ENCODE peak calls at places on chromosomes 16 and 17, in five cellular contexts. K, M, H, E and L are unnamed samples.

GRCh38 chr17:20092973-20093626 is 83.9 kb downstream of the SPECC1 start:
- DNase-seq in E (no peak), K (no peak), H (no peak), M (no peak), L (no peak)

GRCh38 chr16:87344931-87345631 is 27.9 kb upstream of the C16orf95 start:
- DNase-seq in K (no peak), E (no peak), M (peak; percentile 34), H (no peak), L (peak; percentile 4)

GRCh38 chr16:70270176-70270575 is 18.4 kb upstream of the EXOSC6 start:
- DNase-seq in K (no peak), E (no peak), M (no peak), H (no peak), L (no peak)

GRCh38 chr16:50261707-50262235 is 4.6 kb upstream of the ADCY7 start:
- DNase-seq in K (no peak), H (no peak), E (no peak), M (peak; percentile 41), L (no peak)

GRCh38 chr17:80264048-80264792 is 3.6 kb downstream of the RNF213 start:
- DNase-seq in M (peak; percentile 37), K (no peak), H (no peak), E (no peak), L (no peak)

GRCh38 chr17:71535311-71535710 is 585.5 kb upstream of the SOX9 start:
- DNase-seq in H (peak; percentile 80), E (no peak), M (no peak), K (no peak), L (peak; percentile 35)

GRCh38 chr17:81336930-81337325 is 41.8 kb upstream of the SLC38A10 start:
- DNase-seq in H (no peak), E (no peak), K (no peak), M (no peak), L (no peak)

GRCh38 chr17:41013606-41014005 is 4.7 kb upstream of the KRTAP3-1 start:
- DNase-seq in E (peak; percentile 80), H (no peak), M (no peak), K (no peak), L (no peak)

GRCh38 chr16:23924138-23924537 is 88.4 kb downstream of the PRKCB start:
- DNase-seq in K (no peak), E (no peak), H (no peak), M (no peak), L (no peak)

GRCh38 chr16:73418746-73419145 is 370.8 kb upstream of the ZFHX3 start:
- DNase-seq in H (no peak), M (no peak), E (no peak), K (peak; percentile 2), L (no peak)

GRCh38 chr17:58637011-58637570 is 54.8 kb downstream of the TEX14 start:
- DNase-seq in H (no peak), K (no peak), E (no peak), M (no peak), L (no peak)

GRCh38 chr17:16419074-16419928 is 3.9 kb downstream of the TRPV2 start:
- DNase-seq in M (no peak), K (peak; percentile 80), H (peak; percentile 89), E (peak; percentile 80), L (peak; percentile 84)

GRCh38 chr17:15398736-15399331 is 57.4 kb upstream of the TEKT3 start:
- DNase-seq in E (no peak), H (peak; percentile 58), M (no peak), K (peak; percentile 26), L (peak; percentile 28)

GRCh38 chr17:13727441-13728171 is 125.9 kb upstream of the HS3ST3A1 start:
- DNase-seq in M (no peak), E (no peak), K (peak; percentile 75), H (peak; percentile 43), L (peak; percentile 90)

GRCh38 chr16:17325744-17326143 is 145.0 kb downstream of the XYLT1 start:
- DNase-seq in K (no peak), M (no peak), H (no peak), E (no peak), L (no peak)

GRCh38 chr17:27555364-27555763 is 75.6 kb upstream of the LGALS9 start:
- DNase-seq in K (no peak), M (no peak), E (no peak), H (no peak), L (no peak)

GRCh38 chr17:45244725-45245656 is 16.9 kb downstream of the SPATA32 start:
- DNase-seq in K (no peak), H (no peak), E (no peak), M (no peak), L (no peak)

GRCh38 chr17:71986886-71987285 is 133.9 kb upstream of the SOX9 start:
- DNase-seq in H (peak; percentile 56), K (no peak), E (no peak), M (no peak), L (peak; percentile 61)

GRCh38 chr16:17397499-17397891 is 73.3 kb downstream of the XYLT1 start:
- DNase-seq in M (peak; percentile 40), K (peak; percentile 66), E (peak; percentile 81), H (no peak), L (peak; percentile 2)

GRCh38 chr16:52251495-52251894 is 295.4 kb downstream of the TOX3 start:
- DNase-seq in M (no peak), K (peak; percentile 1), E (no peak), H (peak; percentile 61), L (peak; percentile 74)

GRCh38 chr16:69193860-69194259 is 6.9 kb downstream of the SNTB2 start:
- DNase-seq in M (no peak), K (no peak), E (no peak), H (no peak), L (no peak)

GRCh38 chr16:51267676-51268075 is 116.6 kb upstream of the SALL1 start:
- DNase-seq in K (no peak), M (no peak), E (no peak), H (no peak), L (no peak)

GRCh38 chr17:29930399-29931010 is 477 bp upstream of the SSH2 start:
- DNase-seq in K (no peak), M (no peak), E (no peak), H (peak; percentile 5), L (peak; percentile 16)

GRCh38 chr16:7367309-7367708 is 34.7 kb downstream of the RBFOX1 start:
- DNase-seq in M (no peak), K (no peak), E (no peak), H (no peak), L (no peak)

GRCh38 chr17:68812876-68813584 is 142.2 kb downstream of the ABCA8 start:
- DNase-seq in H (no peak), M (no peak), E (no peak), K (peak; percentile 35), L (no peak)

GRCh38 chr16:88087517-88087877 is 136.3 kb downstream of the BANP start:
- DNase-seq in M (no peak), K (no peak), H (no peak), E (no peak), L (no peak)

GRCh38 chr16:2170587-2171435 is 15.2 kb downstream of the TRAF7 start:
- DNase-seq in E (no peak), K (no peak), M (no peak), H (no peak), L (no peak)
- H3K4me3 ChIP-seq in E (no peak overlapping the region), K (no peak overlapping the region), M (peak overlapping the region; percentile 26), H (no peak overlapping the region), L (no peak overlapping the region)

GRCh38 chr16:15976929-15977637 is 27.7 kb downstream of the ABCC1 start:
- DNase-seq in K (peak; percentile 91), H (peak; percentile 61), E (no peak), M (no peak), L (no peak)
- H3K4me3 ChIP-seq in K (no peak overlapping the region), H (no peak overlapping the region), E (no peak overlapping the region), M (no peak overlapping the region), L (no peak overlapping the region)

DNA sequence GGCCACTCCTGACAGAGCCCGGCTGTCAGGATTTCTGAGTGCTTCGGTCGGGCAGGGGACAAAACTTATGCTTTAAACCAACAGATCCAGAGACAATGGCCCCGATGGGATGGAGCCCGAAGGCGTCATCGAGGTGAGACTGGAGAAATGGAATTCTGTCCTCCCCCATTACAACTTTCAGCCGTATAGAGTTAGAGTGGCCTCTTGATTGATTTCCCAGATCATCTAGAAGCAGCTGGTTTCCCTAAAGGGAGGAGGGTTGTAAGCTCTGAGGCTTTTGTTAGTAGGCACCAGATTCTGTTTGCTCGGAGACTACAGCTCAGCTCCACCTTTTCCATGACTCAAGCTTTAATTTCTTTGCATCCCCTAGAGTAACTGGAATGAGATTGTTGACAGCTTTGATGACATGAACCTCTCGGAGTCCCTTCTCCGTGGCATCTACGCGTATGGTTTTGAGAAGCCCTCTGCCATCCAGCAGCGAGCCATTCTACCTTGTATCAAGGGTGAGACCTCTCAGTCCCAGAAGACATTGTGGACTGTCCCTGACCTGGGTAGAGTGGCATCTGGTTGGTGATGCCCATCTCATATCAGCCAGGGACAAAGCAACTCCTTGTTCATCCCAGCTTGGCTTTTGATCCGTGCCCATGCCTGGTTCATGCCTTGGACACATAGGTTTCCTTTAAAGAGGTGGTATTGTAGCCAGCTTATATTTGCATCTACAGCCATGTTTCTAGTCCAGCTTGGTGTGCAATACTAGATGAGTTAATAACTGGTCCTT is 5.1 kb upstream of the CD68 start:
- DNase-seq in H (no peak), E (no peak), M (no peak), K (no peak), L (no peak)
- H3K4me3 ChIP-seq in H (peak overlapping the region; percentile 91), E (peak overlapping the region; percentile 98), M (peak overlapping the region; percentile 100), K (peak overlapping the region; percentile 84), L (peak overlapping the region; percentile 100)

GRCh38 chr17:50963139-50963538 is 97.0 kb upstream of the TOB1 start:
- DNase-seq in E (no peak), M (no peak), K (peak; percentile 45), H (no peak), L (no peak)
- H3K4me3 ChIP-seq in E (no peak overlapping the region), M (no peak overlapping the region), K (no peak overlapping the region), H (no peak overlapping the region), L (no peak overlapping the region)